ENCODE peak calls at places on chromosomes 5 and 9, in five cellular contexts. C is GM23248, R is dorsolateral prefrontal cortex, W is stomach, I is transverse colon. V is an unnamed sample.

GRCh38 chr5:154652746-154653417 is 102.3 kb upstream of the LARP1 start:
- DNase-seq in C (peak), R (no peak), W (no peak), I (peak), V (no peak)

GRCh38 chr5:39992617-39993203 is 567.9 kb upstream of the DAB2 start:
- DNase-seq in C (peak), R (no peak), W (no peak), I (no peak), V (no peak)

GRCh38 chr9:75462866-75463265 is 374.6 kb downstream of the OSTF1 start:
- DNase-seq in C (no peak), R (no peak), W (no peak), I (no peak), V (no peak)

GRCh38 chr5:128081111-128081865 is 2.3 kb upstream of the SLC12A2 start:
- DNase-seq in C (peak), R (no peak), W (no peak), I (no peak), V (peak)

GRCh38 chr9:9820411-9820810 is 792.4 kb downstream of the PTPRD start:
- DNase-seq in C (no peak), R (no peak), W (no peak), I (no peak), V (no peak)

GRCh38 chr9:88216132-88216995 is 78.1 kb upstream of the SPATA31C2 start:
- DNase-seq in C (no peak), R (no peak), W (no peak), I (no peak), V (no peak)

GRCh38 chr9:113299800-113300292 is 3.3 kb downstream of the RNF183 start:
- DNase-seq in C (peak), R (no peak), W (peak), I (peak), V (no peak)

GRCh38 chr9:27368317-27368985 is 71.5 kb upstream of the EQTN start:
- DNase-seq in C (peak), R (peak), W (no peak), I (no peak), V (peak)

GRCh38 chr9:133683494-133684460 is 47.6 kb downstream of the DBH start:
- DNase-seq in C (peak), R (no peak), W (no peak), I (no peak), V (no peak)

GRCh38 chr9:14692536-14692917 is 705 bp downstream of the ZDHHC21 start:
- DNase-seq in C (peak), R (no peak), W (no peak), I (no peak), V (no peak)

GRCh38 chr9:69431777-69432176 is 106.8 kb downstream of the ENTREP1 start:
- DNase-seq in C (no peak), R (no peak), W (no peak), I (no peak), V (no peak)

GRCh38 chr9:128002959-128003358 is 22.2 kb upstream of the EEIG1 start:
- DNase-seq in C (no peak), R (no peak), W (no peak), I (no peak), V (no peak)

GRCh38 chr9:136694163-136694864 is 7.1 kb upstream of the AGPAT2 start:
- DNase-seq in C (peak), R (no peak), W (peak), I (peak), V (no peak)

GRCh38 chr5:147558826-147559225 is 49.0 kb upstream of the DPYSL3 start:
- DNase-seq in C (peak), R (no peak), W (no peak), I (peak), V (no peak)

GRCh38 chr5:36462295-36463021 is 143.9 kb upstream of the SLC1A3 start:
- DNase-seq in C (peak), R (no peak), W (no peak), I (no peak), V (no peak)

GRCh38 chr5:140321796-140322195 is 18.9 kb upstream of the PFDN1 start:
- DNase-seq in C (no peak), R (no peak), W (no peak), I (peak), V (no peak)

GRCh38 chr5:125410501-125411162 is 664.2 kb upstream of the ZNF608 start:
- DNase-seq in C (peak), R (no peak), W (no peak), I (no peak), V (no peak)

GRCh38 chr5:129419292-129419691 is 40.8 kb upstream of the ADAMTS19 start:
- DNase-seq in C (no peak), R (no peak), W (no peak), I (no peak), V (no peak)
- H3K27ac ChIP-seq in C (no peak), R (no peak), W (no peak), I (no peak), V (no peak)

GRCh38 chr5:178483620-178484019 is 106.6 kb downstream of the COL23A1 start:
- DNase-seq in C (no peak), R (no peak), W (peak), I (peak), V (no peak)
- H3K27ac ChIP-seq in C (no peak), R (no peak), W (no peak), I (no peak), V (no peak)

GRCh38 chr5:177389368-177390169 is 5.3 kb downstream of the SLC34A1 start:
- DNase-seq in C (peak), R (no peak), W (no peak), I (no peak), V (no peak)

GRCh38 chr5:177393206-177393765 is 7.2 kb downstream of the PFN3 start:
- DNase-seq in C (no peak), R (no peak), W (no peak), I (no peak), V (no peak)

GRCh38 chr5:177392765-177393164 is 7.7 kb downstream of the PFN3 start:
- DNase-seq in C (no peak), R (no peak), W (no peak), I (no peak), V (no peak)

GRCh38 chr5:177388521-177389052 is 4.4 kb downstream of the SLC34A1 start:
- DNase-seq in C (no peak), R (no peak), W (no peak), I (no peak), V (no peak)

DNA sequence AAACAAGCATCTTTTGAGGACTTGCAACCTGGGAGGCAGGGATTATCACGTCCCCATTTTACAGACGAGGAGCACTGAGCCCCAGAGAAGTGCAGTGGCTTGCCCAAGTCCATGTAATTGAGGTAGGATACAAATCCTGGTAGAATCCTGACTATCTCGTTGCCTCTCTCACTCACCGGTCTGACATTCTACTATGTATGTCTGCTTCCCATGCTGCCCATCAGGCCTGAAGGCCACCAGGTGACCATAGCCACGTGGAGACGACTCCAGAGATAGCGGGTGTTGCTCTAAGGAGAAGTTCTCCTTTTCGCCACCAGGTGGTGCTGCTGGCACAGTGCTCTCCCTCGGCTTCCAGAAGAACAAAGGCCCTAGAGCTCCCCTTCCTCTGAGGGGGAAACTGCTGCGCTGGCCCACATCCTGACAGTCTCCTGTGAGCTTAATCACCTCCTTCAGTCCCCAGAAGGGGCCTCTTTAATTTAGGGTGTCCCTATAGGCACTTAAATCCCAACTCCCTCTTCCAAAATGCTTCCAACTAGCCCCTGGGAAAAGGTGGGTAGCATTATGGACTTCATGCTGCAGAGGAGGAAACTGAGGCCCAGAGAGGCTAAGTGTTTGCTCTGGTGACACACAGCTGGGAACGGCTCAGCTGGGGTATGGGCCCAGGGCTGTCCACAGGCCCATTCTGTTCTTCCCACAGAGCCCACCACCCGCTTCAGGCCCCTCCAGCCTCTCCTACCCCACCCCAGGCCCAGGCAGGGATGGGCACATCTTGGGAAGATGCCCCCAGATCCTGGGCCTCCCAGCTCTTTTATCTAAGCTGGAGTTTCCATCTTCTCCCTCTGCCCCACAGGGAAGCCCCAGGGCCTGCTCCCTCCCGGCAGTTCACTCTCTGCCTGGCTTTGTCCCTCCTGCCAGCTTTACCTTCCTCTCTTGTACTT is 6.4 kb downstream of the SLC34A1 start:
- DNase-seq in C (peak), R (peak), W (peak), I (peak), V (peak)
- H3K27ac ChIP-seq in C (peak), R (no peak), W (no peak), I (no peak), V (no peak)

GRCh38 chr5:38467353-38468040 is 88.9 kb downstream of the LIFR start:
- DNase-seq in C (peak), R (no peak), W (peak), I (no peak), V (peak)

GRCh38 chr5:38466444-38467189 is 89.8 kb downstream of the LIFR start:
- DNase-seq in C (peak), R (peak), W (peak), I (peak), V (peak)

GRCh38 chr5:38463634-38464521 is 92.6 kb downstream of the LIFR start:
- DNase-seq in C (peak), R (no peak), W (no peak), I (no peak), V (no peak)

GRCh38 chr5:38465045-38465444 is 91.4 kb downstream of the LIFR start:
- DNase-seq in C (peak), R (no peak), W (no peak), I (no peak), V (no peak)

DNA sequence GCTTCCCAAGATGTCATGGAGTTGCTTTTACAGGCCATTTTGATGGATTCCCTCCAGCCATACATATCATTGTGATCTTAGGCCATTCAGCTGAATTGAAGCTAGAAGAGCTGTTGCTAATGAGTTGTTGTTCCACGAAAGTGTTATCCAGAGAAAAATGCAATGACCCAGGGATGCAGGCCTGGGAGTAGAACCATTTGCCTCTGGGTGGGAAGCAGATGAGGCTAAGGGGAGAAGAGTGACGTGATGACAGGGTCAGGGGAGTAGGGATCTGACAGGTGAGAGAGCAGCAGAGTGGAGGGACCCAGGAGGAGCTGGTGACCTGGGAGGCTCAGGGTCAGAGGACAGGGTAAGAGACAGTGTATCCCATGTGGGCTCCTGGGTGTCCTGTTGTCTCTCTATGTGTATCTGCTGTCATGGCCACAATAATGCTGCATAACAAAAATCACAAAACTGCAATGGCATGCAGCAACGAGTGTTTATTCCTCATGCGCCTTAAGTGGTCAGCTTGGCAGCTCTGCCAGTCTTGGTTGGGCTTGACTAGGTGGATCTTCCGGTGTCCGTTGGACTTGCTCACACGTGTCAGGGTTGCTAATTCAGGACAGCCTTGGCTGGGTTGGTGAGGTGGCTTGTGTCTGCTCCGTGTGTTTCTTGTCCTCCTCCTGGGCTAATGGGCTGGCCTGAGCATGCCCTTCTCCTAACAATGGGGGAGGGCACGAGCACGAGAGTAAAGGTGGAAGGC is 90.6 kb downstream of the LIFR start:
- DNase-seq in C (no peak), R (no peak), W (no peak), I (no peak), V (no peak)
- H3K27ac ChIP-seq in C (no peak), R (peak), W (no peak), I (peak), V (peak)

DNA sequence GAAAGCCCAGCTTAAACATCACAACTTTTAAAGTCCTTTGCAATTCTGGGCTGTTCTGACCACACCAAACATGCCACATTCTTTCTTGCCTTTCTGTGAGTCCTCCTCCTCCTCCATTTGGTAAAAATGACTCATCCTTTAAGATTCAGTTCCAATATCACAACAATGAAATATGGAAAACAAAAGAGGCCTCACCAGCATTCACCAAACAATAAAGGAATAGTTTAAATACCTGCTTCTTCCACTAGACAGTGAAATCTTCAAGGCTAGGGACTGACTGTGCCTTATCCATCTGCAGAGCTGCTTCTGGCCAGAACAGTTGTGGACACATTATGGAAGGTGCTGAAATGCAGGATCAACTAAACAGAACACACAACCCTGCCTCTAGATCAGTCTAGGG is 36.0 kb downstream of the NR6A1 start:
- DNase-seq in C (peak), R (no peak), W (no peak), I (no peak), V (no peak)
- H3K27ac ChIP-seq in C (peak), R (no peak), W (no peak), I (peak), V (no peak)

DNA sequence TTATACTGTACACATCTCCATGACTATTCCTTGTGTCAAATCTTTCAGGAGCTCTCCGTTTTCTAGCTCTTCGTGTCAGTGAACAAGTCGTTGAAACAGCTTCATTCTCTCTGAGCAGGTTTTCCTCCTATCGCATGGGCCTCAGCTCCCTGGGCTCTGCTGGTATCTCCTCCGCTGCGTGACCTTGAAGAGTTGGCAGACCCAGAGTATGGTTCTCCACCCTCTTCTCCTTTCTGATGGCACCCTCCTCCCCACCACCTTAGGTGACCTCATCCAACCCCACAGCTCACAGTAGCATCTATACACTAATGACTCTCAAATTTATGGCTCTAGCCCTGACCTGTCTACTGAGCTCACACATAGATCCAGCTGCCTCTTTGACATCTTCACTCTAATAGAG is 36.0 kb upstream of the PDE8B start:
- DNase-seq in C (no peak), R (no peak), W (no peak), I (no peak), V (no peak)
- H3K27ac ChIP-seq in C (no peak), R (no peak), W (no peak), I (no peak), V (no peak)

DNA sequence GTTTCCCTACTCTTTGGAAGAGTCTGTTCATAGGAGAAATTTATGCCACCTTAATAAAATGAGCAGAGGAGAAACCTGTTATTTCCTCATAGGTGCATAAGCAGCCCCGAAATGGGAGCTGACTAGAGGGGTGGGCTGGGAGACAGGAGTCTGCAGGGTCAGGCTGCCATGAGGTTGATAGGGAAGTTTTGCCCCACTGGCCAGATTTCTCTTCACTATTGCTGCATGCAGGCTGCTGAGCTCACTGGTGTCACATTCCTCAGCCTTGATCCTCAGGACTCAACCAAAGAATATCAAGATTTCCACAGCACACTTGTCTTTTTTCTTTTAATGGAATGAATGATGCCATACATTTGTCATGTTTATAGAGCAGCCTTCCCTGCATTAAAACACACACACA is 60.7 kb downstream of the BHMT start:
- DNase-seq in C (no peak), R (no peak), W (no peak), I (no peak), V (no peak)
- H3K27ac ChIP-seq in C (no peak), R (no peak), W (no peak), I (peak), V (no peak)

GRCh38 chr5:43019293-43019614 is 20.9 kb downstream of the ANXA2R start:
- DNase-seq in C (no peak), R (no peak), W (no peak), I (no peak), V (no peak)

GRCh38 chr5:43019615-43020293 is 20.4 kb downstream of the ANXA2R start:
- DNase-seq in C (peak), R (no peak), W (peak), I (peak), V (no peak)

GRCh38 chr5:43017438-43017820 is 22.7 kb downstream of the ANXA2R start:
- DNase-seq in C (peak), R (no peak), W (no peak), I (peak), V (no peak)

GRCh38 chr5:43024217-43024616 is 15.9 kb downstream of the ANXA2R start:
- DNase-seq in C (no peak), R (no peak), W (no peak), I (no peak), V (no peak)

DNA sequence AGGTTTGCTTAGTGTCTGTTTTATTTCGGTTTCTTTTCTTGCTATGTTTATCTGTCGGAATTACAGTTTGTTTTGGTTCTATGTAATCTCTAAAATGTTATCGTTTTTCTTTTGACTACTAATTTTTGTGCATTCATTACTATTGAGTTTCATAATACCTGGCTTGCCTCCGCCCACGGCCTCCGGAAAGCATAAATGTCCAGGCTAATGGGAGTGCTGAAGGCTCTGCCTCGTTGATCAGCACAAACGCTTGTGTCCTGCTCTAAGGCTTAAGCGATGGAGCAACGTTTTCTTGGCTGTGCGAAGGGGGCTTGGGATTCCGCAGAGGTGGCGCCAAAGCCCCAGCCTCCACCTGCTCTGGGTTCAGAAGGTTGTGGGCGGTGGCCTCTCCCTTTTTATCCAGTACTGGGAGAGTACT is 19.8 kb downstream of the ANXA2R start:
- DNase-seq in C (no peak), R (no peak), W (no peak), I (no peak), V (no peak)
- H3K27ac ChIP-seq in C (no peak), R (peak), W (peak), I (peak), V (peak)

GRCh38 chr5:171428849-171429542 is 9.5 kb downstream of the FGF18 start:
- DNase-seq in C (no peak), R (peak), W (no peak), I (no peak), V (no peak)
- H3K27ac ChIP-seq in C (no peak), R (no peak), W (no peak), I (no peak), V (no peak)

DNA sequence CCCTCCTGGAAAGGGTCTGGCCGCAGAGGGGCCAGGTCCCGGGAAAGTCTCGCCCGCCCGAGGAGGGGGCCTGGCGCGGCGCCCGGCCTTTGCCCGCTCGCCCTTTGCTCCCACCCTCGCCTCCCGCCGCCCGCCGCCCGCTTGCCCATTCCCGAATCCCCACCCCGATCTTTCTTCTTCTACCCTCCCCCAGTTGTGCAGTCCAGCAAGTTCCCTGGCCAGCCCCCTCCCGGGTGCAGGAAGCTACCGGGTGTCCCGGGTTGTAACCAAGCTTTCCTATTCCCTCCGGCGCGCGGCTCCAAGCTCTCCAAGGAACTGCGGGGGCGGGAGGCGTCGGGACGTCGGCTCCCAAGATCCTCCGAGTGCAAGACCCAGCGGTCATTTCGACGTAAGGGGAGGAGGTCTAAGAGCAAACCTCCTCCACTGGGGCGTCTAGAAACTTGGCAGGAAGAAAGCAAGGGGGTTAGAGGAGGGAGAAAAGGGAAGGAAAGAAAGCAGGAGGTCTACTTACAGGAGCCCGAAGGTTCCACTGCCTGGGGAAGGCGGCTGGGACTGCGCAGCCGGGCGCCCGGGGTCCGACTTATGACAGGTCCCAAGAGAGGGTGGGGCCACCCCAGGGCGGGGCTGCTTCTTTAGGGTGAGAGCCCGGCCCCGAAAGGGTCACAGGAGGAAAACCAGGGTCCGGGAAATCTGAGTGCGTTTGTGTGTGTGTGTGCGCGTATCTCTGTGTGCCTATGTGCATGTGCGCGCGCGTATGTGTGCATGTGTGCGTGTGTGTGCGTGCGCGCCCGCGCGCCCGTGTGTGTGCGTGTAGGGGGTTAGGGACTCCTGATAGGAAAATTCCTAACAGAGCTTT is at the start of gene PTGR1:
- DNase-seq in C (peak), R (peak), W (peak), I (peak), V (no peak)
- H3K27ac ChIP-seq in C (peak), R (peak), W (peak), I (peak), V (peak)

V was measured in caudate nucleus.